ENCODE peak calls at places on chromosomes 16 and 17, in seven cellular contexts. Y is NCI-H1436; O is NCI-H2107; Q is stimulated activated CD8-positive, alpha-beta memory T cell treated with anti-CD3 and anti-CD28 coated beads, Interleukin-12 subunit alpha, Interleukin-12 subunit beta, amount 100 ng/mL, for 1 hour; J is choroid plexus epithelial cell; U is H54; W is NCI-H460. B is an unnamed sample.

GRCh38 chr16:24685539-24686432 is 43.7 kb upstream of the TNRC6A start:
- DNase-seq in W (no peak), J (peak), Q (no peak), Y (no peak), O (no peak), U (peak), B (no peak)

GRCh38 chr16:50011707-50012106 is 13.3 kb upstream of the CNEP1R1 start:
- DNase-seq in W (no peak), Q (no peak), J (peak), Y (no peak), O (no peak), U (no peak), B (no peak)

GRCh38 chr17:8463089-8463488 is 27.4 kb downstream of the NDEL1 start:
- DNase-seq in O (no peak), Q (no peak), J (no peak), U (no peak), W (no peak), Y (no peak), B (no peak)

GRCh38 chr17:50523208-50523607 is 9.3 kb upstream of the EPN3 start:
- DNase-seq in U (no peak), Q (no peak), J (no peak), Y (no peak), W (no peak), O (no peak), B (no peak)

GRCh38 chr17:19386974-19387920 is at the start of gene MFAP4:
- DNase-seq in O (no peak), W (no peak), U (no peak), Q (no peak), J (peak), Y (peak), B (peak)

GRCh38 chr17:45228985-45229517 is 7.4 kb downstream of the FMNL1 start:
- DNase-seq in O (no peak), J (peak), U (peak), Y (no peak), W (peak), Q (peak), B (peak)

GRCh38 chr16:30533748-30534367 is 800 bp downstream of the ZNF747 start:
- DNase-seq in Y (no peak), W (no peak), O (no peak), J (peak), Q (no peak), U (no peak), B (peak)

GRCh38 chr17:39167492-39167891 is 1.5 kb upstream of the ARL5C start:
- DNase-seq in U (no peak), Y (no peak), W (no peak), J (no peak), O (no peak), Q (no peak), B (no peak)

GRCh38 chr16:50724237-50724747 is 17.6 kb upstream of the CYLD start:
- DNase-seq in J (no peak), W (no peak), Y (no peak), U (no peak), O (no peak), Q (no peak), B (no peak)

GRCh38 chr17:27628376-27628775 is 2.6 kb upstream of the LGALS9 start:
- DNase-seq in J (no peak), Y (no peak), W (no peak), Q (no peak), O (no peak), U (no peak), B (peak)

GRCh38 chr16:20339744-20340143 is 12.4 kb upstream of the GP2 start:
- DNase-seq in Y (no peak), U (no peak), W (no peak), Q (no peak), J (no peak), O (no peak), B (no peak)

GRCh38 chr17:77373298-77374169 is 232.8 kb downstream of the SEC14L1 start:
- DNase-seq in O (no peak), W (no peak), Q (no peak), U (no peak), Y (no peak), J (peak), B (peak)

GRCh38 chr16:80564394-80564793 is 23.6 kb downstream of the DYNLRB2 start:
- DNase-seq in O (no peak), U (no peak), Y (no peak), J (no peak), W (no peak), Q (no peak), B (no peak)

GRCh38 chr16:80639636-80640035 is 98.8 kb downstream of the DYNLRB2 start:
- DNase-seq in O (no peak), U (no peak), Q (no peak), W (no peak), Y (no peak), J (no peak), B (no peak)

GRCh38 chr16:87541004-87541881 is 48.4 kb upstream of the ZCCHC14 start:
- DNase-seq in U (peak), Q (no peak), Y (no peak), O (peak), J (peak), W (no peak), B (no peak)

GRCh38 chr17:20852541-20853370 is 190.1 kb downstream of the USP22 start:
- DNase-seq in Y (peak), U (no peak), J (peak), O (no peak), Q (no peak), W (peak), B (peak)

GRCh38 chr17:79922161-79922569 is 82.9 kb upstream of the CBX4 start:
- DNase-seq in U (no peak), W (no peak), O (no peak), Y (no peak), J (no peak), Q (no peak), B (no peak)

GRCh38 chr16:66335704-66336329 is 30.7 kb upstream of the CDH5 start:
- DNase-seq in J (peak), Y (peak), Q (no peak), U (no peak), O (peak), W (no peak), B (peak)

GRCh38 chr17:38620551-38621277 is 15.0 kb upstream of the SRCIN1 start:
- DNase-seq in Q (no peak), W (no peak), Y (no peak), O (no peak), J (no peak), U (no peak), B (peak)

GRCh38 chr16:12685806-12686205 is 117.9 kb downstream of the CPPED1 start:
- DNase-seq in Y (no peak), W (no peak), U (no peak), J (peak), O (no peak), Q (no peak), B (peak)

GRCh38 chr17:34899892-34900291 is 61.4 kb downstream of the CCT6B start:
- DNase-seq in J (no peak), U (no peak), W (no peak), Q (no peak), O (no peak), Y (no peak), B (no peak)

GRCh38 chr17:4969551-4970231 is 2.1 kb upstream of the SPAG7 start:
- DNase-seq in U (no peak), Q (no peak), J (peak), Y (no peak), W (no peak), O (no peak), B (no peak)

GRCh38 chr17:40813804-40814203 is 8.6 kb downstream of the KRT10 start:
- DNase-seq in U (no peak), Y (no peak), W (no peak), Q (no peak), J (no peak), O (no peak), B (no peak)

GRCh38 chr17:16027708-16028584 is 28.3 kb downstream of the TTC19 start:
- DNase-seq in O (no peak), W (peak), Q (peak), Y (no peak), J (peak), U (peak), B (no peak)

GRCh38 chr16:50056226-50056625 is 9.5 kb upstream of the HEATR3 start:
- DNase-seq in O (no peak), W (no peak), Y (no peak), Q (no peak), U (no peak), J (no peak), B (no peak)

GRCh38 chr17:17067277-17067676 is 25.0 kb downstream of the MPRIP start:
- DNase-seq in J (peak), Q (no peak), U (no peak), O (no peak), W (no peak), Y (no peak), B (peak)

GRCh38 chr16:85945424-85945751 is 46.4 kb downstream of the IRF8 start:
- DNase-seq in J (no peak), Y (no peak), O (no peak), U (no peak), W (no peak), Q (no peak), B (no peak)

GRCh38 chr17:1179112-1179634 is 608 bp downstream of the ABR start:
- DNase-seq in J (no peak), Y (no peak), O (no peak), U (no peak), W (no peak), Q (no peak), B (peak)

GRCh38 chr17:31834448-31834847 is 24.6 kb downstream of the COPRS start:
- DNase-seq in U (no peak), W (no peak), Y (no peak), Q (no peak), O (no peak), J (peak), B (no peak)

GRCh38 chr17:73138541-73139138 is 26.2 kb upstream of the SSTR2 start:
- DNase-seq in O (no peak), W (no peak), U (no peak), J (no peak), Y (peak), Q (no peak), B (no peak)

GRCh38 chr16:25194285-25194878 is 22.4 kb upstream of the AQP8 start:
- DNase-seq in U (no peak), Y (no peak), J (no peak), Q (no peak), O (no peak), W (no peak), B (no peak)

GRCh38 chr16:11673091-11674000 is 5.1 kb downstream of the SNN start:
- DNase-seq in Q (no peak), J (no peak), O (no peak), W (no peak), Y (no peak), U (no peak), B (peak)

GRCh38 chr16:874366-875181 is 74.0 kb upstream of the GNG13 start:
- DNase-seq in J (no peak), O (no peak), Q (no peak), Y (no peak), U (no peak), W (no peak), B (no peak)

GRCh38 chr16:72241930-72242329 is 70.0 kb upstream of the PMFBP1 start:
- DNase-seq in O (no peak), U (peak), W (peak), J (peak), Y (peak), Q (no peak), B (no peak)

GRCh38 chr16:57574646-57575467 is 32.4 kb downstream of the ADGRG5 start:
- DNase-seq in O (no peak), U (no peak), J (no peak), Y (no peak), W (no peak), Q (no peak), B (no peak)

GRCh38 chr16:14309906-14310305 is 238.8 kb downstream of the MRTFB start:
- DNase-seq in U (peak), Q (no peak), J (peak), O (no peak), Y (no peak), W (no peak), B (peak)

GRCh38 chr16:85403693-85404092 is 209.4 kb upstream of the GSE1 start:
- DNase-seq in W (no peak), Q (no peak), U (no peak), Y (no peak), J (no peak), O (no peak), B (no peak)

GRCh38 chr17:75102385-75102821 is 7.4 kb upstream of the ARMC7 start:
- DNase-seq in W (no peak), J (no peak), U (no peak), O (no peak), Y (peak), Q (no peak), B (no peak)

GRCh38 chr17:72282439-72283029 is 161.7 kb downstream of the SOX9 start:
- DNase-seq in J (no peak), Q (no peak), U (no peak), W (no peak), O (no peak), Y (no peak), B (no peak)

B was measured in spleen.